ENCODE peak calls at places on chromosomes 11 and 22, in seven cellular contexts. I is DMS 273 treated with DMSO at 0.1 percent for 48 hours, J is progenitor cell of endocrine pancreas, C is AG08396, O is NCI-H1930, Q is iris pigment epithelial cell, S is IMR-90. E is an unnamed sample.

GRCh38 chr11:1140642-1141490 is 16.9 kb upstream of the MUC5AC start:
- DNase-seq in I (no peak), C (no peak), S (no peak), O (no peak), J (peak), Q (no peak), E (no peak)

GRCh38 chr11:61959678-61960077 is 7.8 kb downstream of the FTH1 start:
- DNase-seq in O (no peak), C (no peak), S (no peak), Q (no peak), J (no peak), I (no peak), E (peak)

GRCh38 chr11:118625976-118626375 is 18.6 kb downstream of the PHLDB1 start:
- DNase-seq in C (no peak), S (no peak), Q (no peak), O (no peak), J (no peak), I (peak), E (no peak)

GRCh38 chr22:20302438-20303228 is 17.2 kb downstream of the DGCR6L start:
- DNase-seq in C (no peak), O (no peak), Q (no peak), I (no peak), J (no peak), S (no peak), E (no peak)

GRCh38 chr22:41417622-41418390 is 28.8 kb downstream of the TOB2 start:
- DNase-seq in Q (no peak), I (no peak), S (no peak), J (no peak), C (no peak), O (no peak), E (peak)

GRCh38 chr11:121700968-121701367 is 248.2 kb upstream of the SORL1-AS1 start:
- DNase-seq in O (no peak), I (no peak), S (no peak), Q (no peak), J (no peak), C (no peak), E (no peak)

GRCh38 chr22:25814685-25815084 is 72.7 kb downstream of the MYO18B start:
- DNase-seq in J (no peak), Q (no peak), O (no peak), I (no peak), S (no peak), C (no peak), E (no peak)

GRCh38 chr11:1888811-1889526 is 2.7 kb downstream of the PRR33 start:
- DNase-seq in O (no peak), I (no peak), Q (no peak), C (no peak), S (no peak), J (no peak), E (peak)

GRCh38 chr11:61688368-61689163 is 8.4 kb downstream of the DAGLA start:
- DNase-seq in C (peak), J (no peak), I (peak), O (no peak), S (no peak), Q (no peak), E (no peak)

GRCh38 chr11:69297926-69298777 is 4.2 kb downstream of the MYEOV start:
- DNase-seq in Q (peak), J (no peak), S (peak), C (peak), I (no peak), O (no peak), E (peak)

GRCh38 chr11:121575250-121575962 is 122.6 kb upstream of the SORL1-AS1 start:
- DNase-seq in J (no peak), Q (peak), I (no peak), S (peak), O (no peak), C (peak), E (no peak)

GRCh38 chr11:114025329-114025907 is 34.1 kb upstream of the ZBTB16 start:
- DNase-seq in O (no peak), I (no peak), J (no peak), C (no peak), Q (no peak), S (no peak), E (no peak)

E was measured in sciatic nerve.